ENCODE peak calls at places on chromosomes 6 and 20, in seven cellular contexts. J, W, T, F, X, B and C are unnamed samples.

GRCh38 chr20:44495802-44496481 is 20.3 kb downstream of the TTPAL start:
- DNase-seq in B (no peak), T (no peak), X (no peak), F (no peak), J (peak; percentile 88), W (no peak), C (peak; percentile 97)

GRCh38 chr20:33901132-33901523 is 90.0 kb downstream of the CHMP4B start:
- DNase-seq in B (no peak), W (no peak), T (no peak), X (no peak), J (no peak), F (no peak), C (no peak)

GRCh38 chr6:1600764-1601615 is 8.7 kb upstream of the FOXC1 start:
- DNase-seq in J (no peak), F (peak; percentile 41), X (no peak), W (no peak), B (no peak), T (no peak), C (no peak)

GRCh38 chr6:31762356-31762755 is at the start of gene SAPCD1:
- DNase-seq in F (no peak), T (no peak), X (no peak), J (no peak), W (no peak), B (no peak), C (no peak)

GRCh38 chr6:15080895-15081294 is 165.0 kb upstream of the JARID2 start:
- DNase-seq in J (no peak), B (peak; percentile 42), F (no peak), T (no peak), W (no peak), X (no peak), C (no peak)

GRCh38 chr6:154488802-154489437 is 21.6 kb downstream of the CNKSR3 start:
- DNase-seq in X (no peak), J (no peak), B (no peak), T (no peak), W (no peak), F (no peak), C (peak; percentile 44)

GRCh38 chr6:10449751-10450150 is 34.9 kb upstream of the TFAP2A start:
- DNase-seq in X (no peak), F (peak; percentile 17), J (no peak), W (no peak), T (no peak), B (no peak), C (no peak)

GRCh38 chr6:158815379-158815724 is 3.8 kb downstream of the EZR start:
- DNase-seq in W (no peak), J (no peak), X (no peak), B (no peak), T (no peak), F (peak; percentile 43), C (no peak)

GRCh38 chr6:134980846-134981245 is 30.9 kb upstream of the ALDH8A1 start:
- DNase-seq in T (no peak), X (no peak), W (no peak), J (no peak), B (no peak), F (no peak), C (no peak)

GRCh38 chr6:112014483-112014882 is 39.4 kb upstream of the CCN6 start:
- DNase-seq in J (peak; percentile 58), T (no peak), W (no peak), X (no peak), B (no peak), F (no peak), C (peak; percentile 86)

GRCh38 chr6:107715523-107716321 is 108.4 kb downstream of the SCML4 start:
- DNase-seq in B (no peak), X (no peak), T (no peak), J (no peak), W (no peak), F (peak; percentile 30), C (no peak)

GRCh38 chr6:31569861-31570536 is 2.1 kb upstream of the LTA start:
- DNase-seq in J (no peak), W (no peak), F (no peak), X (no peak), B (no peak), T (no peak), C (no peak)

GRCh38 chr6:7389162-7389450 is 436 bp downstream of the CAGE1 start:
- DNase-seq in W (no peak), F (no peak), J (peak; percentile 8), T (no peak), X (no peak), B (no peak), C (peak; percentile 64)

GRCh38 chr20:3168079-3168828 is 5.1 kb downstream of the LZTS3 start:
- DNase-seq in X (no peak), J (no peak), T (no peak), F (peak; percentile 89), B (peak; percentile 77), W (no peak), C (no peak)

GRCh38 chr20:3166913-3167342 is 6.4 kb downstream of the LZTS3 start:
- DNase-seq in B (no peak), T (no peak), F (no peak), W (no peak), X (peak; percentile 39), J (no peak), C (no peak)

GRCh38 chr20:3168829-3169590 is 4.3 kb downstream of the LZTS3 start:
- DNase-seq in T (no peak), J (no peak), F (peak; percentile 48), B (no peak), W (no peak), X (no peak), C (no peak)

GRCh38 chr20:3166338-3166912 is 6.8 kb upstream of the FASTKD5 start:
- DNase-seq in W (no peak), F (no peak), J (no peak), X (no peak), T (no peak), B (no peak), C (no peak)

GRCh38 chr20:3167738-3168078 is 5.6 kb downstream of the LZTS3 start:
- DNase-seq in F (no peak), J (no peak), T (no peak), B (no peak), X (no peak), W (no peak), C (no peak)
- TF ChIP-seq CTCF in F (no peak), J (no peak), T (no peak), B (no peak), X (no peak), W (no peak), C (no peak)

DNA sequence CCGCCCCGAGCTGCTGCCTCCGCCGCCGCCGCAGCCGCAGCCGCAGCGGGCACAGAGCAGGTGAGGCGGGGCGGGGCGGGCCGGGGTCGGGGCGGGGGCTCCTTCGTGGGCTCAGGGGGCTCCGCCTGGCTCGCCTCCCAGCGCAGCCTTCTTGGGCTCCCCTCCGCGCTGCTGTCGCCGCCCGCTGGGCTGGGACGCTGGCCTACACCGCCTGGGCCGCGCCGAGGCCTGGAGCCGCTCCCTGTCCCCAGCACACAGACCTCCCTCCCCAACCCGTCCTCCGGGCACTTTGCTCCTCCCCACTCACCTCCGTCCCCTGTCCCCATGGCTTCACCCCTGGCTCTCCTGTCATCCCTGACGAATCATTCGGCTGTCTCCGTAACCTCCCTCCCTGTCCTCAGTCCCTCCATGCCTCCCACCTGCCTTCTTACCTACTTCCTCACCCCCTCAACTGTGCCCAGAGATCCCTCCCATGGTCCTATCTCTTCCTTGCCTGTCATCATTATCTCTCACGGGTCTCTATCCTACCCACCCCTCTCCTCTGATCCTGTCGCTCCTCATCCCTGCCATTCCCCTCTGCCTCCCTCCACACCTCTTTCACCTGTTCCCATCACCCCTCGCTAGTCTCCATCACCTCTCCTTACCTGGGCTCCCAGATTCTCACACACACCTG is 504 bp downstream of the TTBK1 start:
- DNase-seq in B (no peak), X (no peak), F (peak; percentile 67), T (no peak), J (no peak), W (no peak), C (no peak)
- H3K4me3 ChIP-seq in B (peak overlapping the region; percentile 40), X (no peak overlapping the region), F (no peak overlapping the region), T (no peak overlapping the region), J (no peak overlapping the region), W (no peak overlapping the region), C (no peak overlapping the region)

DNA sequence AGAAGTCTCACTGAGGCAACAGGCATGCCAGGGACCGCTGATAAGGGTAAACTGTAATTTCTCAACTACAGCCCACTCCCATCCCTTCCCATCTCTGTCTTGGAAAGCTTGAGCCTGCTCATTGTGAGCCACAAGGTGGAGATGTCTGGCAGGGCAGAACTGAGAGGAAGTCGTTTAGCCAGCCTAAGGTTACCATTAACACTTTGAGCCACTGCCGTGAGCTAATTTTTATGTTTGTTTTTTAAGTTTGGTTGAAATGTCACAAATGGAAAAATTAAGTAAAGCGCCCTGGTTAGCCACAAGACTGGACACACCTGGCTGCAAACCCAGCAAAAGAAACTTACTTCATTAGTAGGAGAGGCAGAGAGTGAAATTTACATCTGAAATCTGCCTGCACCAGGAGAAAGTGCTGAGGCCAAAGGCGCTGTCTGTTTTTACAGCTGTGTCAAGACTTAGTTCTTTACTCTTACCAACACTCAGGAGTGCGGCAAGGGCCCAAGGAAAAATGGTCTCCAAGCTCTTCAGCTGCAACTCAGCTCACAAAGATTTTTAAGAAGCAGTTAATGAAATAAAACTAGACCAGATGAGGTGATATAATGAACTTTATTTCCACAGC is 50.0 kb upstream of the FAM83C start:
- DNase-seq in W (no peak), F (peak; percentile 74), X (no peak), J (no peak), T (no peak), B (peak; percentile 27), C (no peak)
- TF ChIP-seq CTCF in W (peak; percentile 6), F (peak; percentile 76), X (no peak), J (peak; percentile 38), T (peak; percentile 46), B (peak; percentile 40), C (peak; percentile 54)

GRCh38 chr6:44228031-44228430 is 4.6 kb downstream of the SLC29A1 start:
- DNase-seq in T (no peak), X (no peak), W (no peak), B (no peak), J (no peak), F (no peak), C (no peak)

GRCh38 chr6:44224978-44225330 is 1.6 kb downstream of the SLC29A1 start:
- DNase-seq in W (no peak), T (no peak), F (no peak), J (no peak), X (no peak), B (no peak), C (no peak)

GRCh38 chr6:44225579-44226325 is 2.4 kb downstream of the SLC29A1 start:
- DNase-seq in B (no peak), F (peak; percentile 49), J (no peak), X (no peak), T (no peak), W (no peak), C (no peak)

GRCh38 chr6:44227138-44227770 is 3.9 kb downstream of the SLC29A1 start:
- DNase-seq in B (no peak), J (no peak), T (no peak), F (peak; percentile 70), W (no peak), X (no peak), C (no peak)

DNA sequence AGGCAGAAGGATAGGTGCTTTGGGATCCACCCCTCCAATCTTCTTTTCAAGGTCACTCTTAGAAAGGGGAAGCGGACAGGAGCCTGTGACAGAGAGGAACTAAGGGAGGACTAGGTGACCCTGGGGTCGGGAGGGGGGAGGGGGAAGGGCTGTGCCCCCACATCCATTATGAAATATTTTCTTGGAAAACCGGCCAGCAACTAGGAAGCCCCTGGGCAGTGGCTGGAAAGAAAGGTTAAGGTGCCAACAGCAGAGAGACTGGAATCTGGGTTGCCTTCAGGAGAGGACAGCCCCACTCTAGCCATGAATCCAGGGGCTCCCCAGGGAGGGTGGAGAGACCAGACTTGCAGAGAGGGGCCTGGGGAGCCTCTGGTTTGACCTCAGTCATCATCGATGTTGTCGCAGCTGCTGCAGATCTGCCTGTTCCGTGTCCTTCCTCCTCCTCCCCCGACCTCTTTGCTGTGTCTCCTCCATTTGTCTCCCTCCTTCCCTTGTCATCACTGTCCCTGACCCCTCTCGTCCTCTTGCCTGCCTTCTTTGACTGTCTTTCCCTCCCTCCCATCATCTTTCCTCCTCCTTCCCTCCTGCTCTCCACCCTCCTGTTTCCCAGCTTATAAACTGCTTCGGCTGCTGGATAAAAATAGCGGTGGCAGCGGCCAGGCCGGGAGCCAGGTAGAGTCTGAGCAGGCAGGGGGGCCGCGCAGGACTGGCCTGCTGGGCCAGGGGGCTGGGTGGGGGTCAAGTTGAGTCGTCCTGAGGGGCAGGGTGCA is 3.2 kb downstream of the SLC29A1 start:
- DNase-seq in J (no peak), X (peak; percentile 61), F (peak; percentile 49), B (no peak), T (no peak), W (no peak), C (no peak)
- H3K4me3 ChIP-seq in J (no peak overlapping the region), X (peak overlapping the region; percentile 0), F (no peak overlapping the region), B (no peak overlapping the region), T (no peak overlapping the region), W (no peak overlapping the region), C (no peak overlapping the region)